ENCODE peak calls at places on chromosomes 13 and 19, in five cellular contexts. Y is IMR-90, V is GM12878, K is HepG2, F is K562. A is an unnamed sample.

GRCh38 chr13:31968473-31968872 is 63.1 kb upstream of the FRY start:
- DNase-seq in Y (no peak), K (no peak), V (no peak), F (no peak), A (no peak)

GRCh38 chr13:64782459-64782858 is 2447.7 kb downstream of the PCDH9 start:
- DNase-seq in F (no peak), K (no peak), V (no peak), Y (no peak), A (no peak)

GRCh38 chr19:4817467-4818277 is 13.8 kb downstream of the TICAM1 start:
- DNase-seq in F (peak), V (no peak), K (no peak), Y (no peak), A (no peak)

GRCh38 chr13:48493076-48493765 is 39.7 kb downstream of the RCBTB2 start:
- DNase-seq in Y (no peak), F (no peak), V (no peak), K (no peak), A (no peak)

GRCh38 chr13:95573226-95573625 is 20.7 kb downstream of the CLDN10 start:
- DNase-seq in K (no peak), Y (peak), V (no peak), F (no peak), A (no peak)

GRCh38 chr19:44710483-44710882 is 11.5 kb downstream of the CEACAM16 start:
- DNase-seq in K (no peak), Y (no peak), F (no peak), V (no peak), A (no peak)

GRCh38 chr13:108629353-108629752 is at the start of gene MYO16:
- DNase-seq in K (no peak), Y (no peak), F (no peak), V (no peak), A (no peak)

GRCh38 chr19:41265376-41266153 is 1.4 kb downstream of the HNRNPUL1 start:
- DNase-seq in K (peak), Y (peak), V (no peak), F (peak), A (peak)

GRCh38 chr13:92806215-92806614 is 420.4 kb upstream of the GPC6 start:
- DNase-seq in Y (no peak), K (no peak), F (no peak), V (no peak), A (no peak)

GRCh38 chr13:39326471-39326870 is 276.5 kb downstream of the LHFPL6 start:
- DNase-seq in F (no peak), V (no peak), Y (no peak), K (no peak), A (no peak)

GRCh38 chr19:46761418-46761831 is 15.2 kb upstream of the STRN4 start:
- DNase-seq in F (no peak), Y (peak), K (peak), V (no peak), A (no peak)

GRCh38 chr13:98810746-98811145 is 58.3 kb upstream of the SLC15A1 start:
- DNase-seq in K (no peak), F (no peak), V (no peak), Y (no peak), A (no peak)

GRCh38 chr13:42707003-42707402 is 74.4 kb upstream of the FAM216B start:
- DNase-seq in K (no peak), V (no peak), Y (peak), F (no peak), A (no peak)

GRCh38 chr19:29001006-29001921 is 211.7 kb downstream of the UQCRFS1 start:
- DNase-seq in F (no peak), Y (no peak), K (no peak), V (no peak), A (no peak)

GRCh38 chr13:95300625-95301134 is 571 bp downstream of the ABCC4 start:
- DNase-seq in V (no peak), F (peak), K (peak), Y (peak), A (peak)

GRCh38 chr13:23289917-23290357 is 109.2 kb downstream of the SGCG start:
- DNase-seq in K (no peak), V (no peak), Y (peak), F (no peak), A (peak)

GRCh38 chr19:993831-994393 is 6.3 kb upstream of the GRIN3B start:
- DNase-seq in F (no peak), Y (no peak), K (no peak), V (no peak), A (no peak)

GRCh38 chr13:113741101-113741731 is 17.8 kb upstream of the TMEM255B start:
- DNase-seq in V (no peak), F (no peak), Y (no peak), K (no peak), A (no peak)

GRCh38 chr13:30021611-30022010 is 171.2 kb upstream of the UBL3 start:
- DNase-seq in K (no peak), Y (peak), F (no peak), V (no peak), A (no peak)

GRCh38 chr13:51276684-51277083 is 54.5 kb downstream of the FAM124A start:
- DNase-seq in K (no peak), Y (no peak), F (no peak), V (no peak), A (no peak)

GRCh38 chr13:50123862-50124535 is 108.8 kb downstream of the KCNRG start:
- DNase-seq in Y (peak), F (peak), K (peak), V (no peak), A (no peak)

GRCh38 chr13:23268441-23268840 is 87.7 kb downstream of the SGCG start:
- DNase-seq in K (no peak), V (peak), F (no peak), Y (no peak), A (no peak)

GRCh38 chr19:43806848-43807247 is 4.6 kb upstream of the LYPD5 start:
- DNase-seq in V (no peak), F (no peak), Y (no peak), K (no peak), A (no peak)

GRCh38 chr13:109918179-109918651 is 131.8 kb upstream of the IRS2 start:
- DNase-seq in Y (peak), K (no peak), F (no peak), V (no peak), A (no peak)

GRCh38 chr13:64410654-64411053 is 2819.5 kb downstream of the PCDH9 start:
- DNase-seq in F (no peak), V (no peak), K (no peak), Y (no peak), A (no peak)

GRCh38 chr19:3544054-3544376 is 5.0 kb downstream of the TEKTIP1 start:
- DNase-seq in V (no peak), K (no peak), F (no peak), Y (no peak), A (no peak)

GRCh38 chr13:78910147-78910546 is 251.2 kb upstream of the OBI1 start:
- DNase-seq in F (no peak), V (no peak), K (no peak), Y (no peak), A (no peak)

GRCh38 chr13:49810825-49811526 is 18.5 kb upstream of the KPNA3 start:
- DNase-seq in F (no peak), V (no peak), K (peak), Y (peak), A (no peak)

GRCh38 chr19:29535984-29536508 is 10.3 kb downstream of the VSTM2B start:
- DNase-seq in K (no peak), Y (no peak), F (no peak), V (no peak), A (no peak)

DNA sequence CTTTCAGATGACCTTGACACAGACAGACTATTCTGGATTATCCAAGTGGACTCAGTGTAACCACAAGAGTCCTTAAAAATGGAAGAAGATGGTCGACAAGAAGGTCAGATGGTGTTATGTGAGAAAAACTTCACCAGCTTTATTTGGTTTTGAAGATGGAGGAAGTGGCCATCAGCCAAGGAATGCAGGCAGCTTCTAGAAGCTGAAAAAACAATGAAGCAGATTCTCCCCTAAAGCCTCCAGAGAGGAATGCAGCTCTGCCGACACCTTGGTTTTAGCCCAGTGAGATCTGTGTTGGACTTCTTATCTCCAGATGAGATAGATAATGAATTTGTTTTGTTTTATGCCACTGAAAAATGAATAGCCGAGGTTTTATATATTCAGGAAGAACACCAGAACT is 501.5 kb downstream of the DCT start:
- DNase-seq in Y (no peak), V (no peak), K (no peak), F (no peak), A (no peak)
- TF ChIP-seq MXI1 in Y (no peak), V (no peak), K (no peak), F (no peak), A (no peak)

GRCh38 chr19:16458391-16459128 is 13.2 kb downstream of the EPS15L1 start:
- DNase-seq in V (no peak), F (no peak), Y (no peak), K (peak), A (no peak)
- TF ChIP-seq MXI1 in V (no peak), F (no peak), Y (no peak), K (no peak), A (no peak)

GRCh38 chr19:35220315-35220921 is 8.1 kb downstream of the FAM187B start:
- DNase-seq in F (peak), V (no peak), K (no peak), Y (no peak), A (no peak)
- TF ChIP-seq MXI1 in F (no peak), V (no peak), K (no peak), Y (no peak), A (no peak)

GRCh38 chr13:33711441-33711840 is 106.5 kb upstream of the RFC3 start:
- DNase-seq in V (no peak), Y (no peak), K (no peak), F (no peak), A (no peak)
- TF ChIP-seq MXI1 in V (no peak), Y (no peak), K (no peak), F (no peak), A (no peak)

GRCh38 chr19:18104793-18105131 is 7.2 kb downstream of the MAST3 start:
- DNase-seq in V (no peak), F (no peak), K (no peak), Y (no peak), A (no peak)
- TF ChIP-seq MXI1 in V (no peak), F (no peak), K (no peak), Y (no peak), A (no peak)

DNA sequence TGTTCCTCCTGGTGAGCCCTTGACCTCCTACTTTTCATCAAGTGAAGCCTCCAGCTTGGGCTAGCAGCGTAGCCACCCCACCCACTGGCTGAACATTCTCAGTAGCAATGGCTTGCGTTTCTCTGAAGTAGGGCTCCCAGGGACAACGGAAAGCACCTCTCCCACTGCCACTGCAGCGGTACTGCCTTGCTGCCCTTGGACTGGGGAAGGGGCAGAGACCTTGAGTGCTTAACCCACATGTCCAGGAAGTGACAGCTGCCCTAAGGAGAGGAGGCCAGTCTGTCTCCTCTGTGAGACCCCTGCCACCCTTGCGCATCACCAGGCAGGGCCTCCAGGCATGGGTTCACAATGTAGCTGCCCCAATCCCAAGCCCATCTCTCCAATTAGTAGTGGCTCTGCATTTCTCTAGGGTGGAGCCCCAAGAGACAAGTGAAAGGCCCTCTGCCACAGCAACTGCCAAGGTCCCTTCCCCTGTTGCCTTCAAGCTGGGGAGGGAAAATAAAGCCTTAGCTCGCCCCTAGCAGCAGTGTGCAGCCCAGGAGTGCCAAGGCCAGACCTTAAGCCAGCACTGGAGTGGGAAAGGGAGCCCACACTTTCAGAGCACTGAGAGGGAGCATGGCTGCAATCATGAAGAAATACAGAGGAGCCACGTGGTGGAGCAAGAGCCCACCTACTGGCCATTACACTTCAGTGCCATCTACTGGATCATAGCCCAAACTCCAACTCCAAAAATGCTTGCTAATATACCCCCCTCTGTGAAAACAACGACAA is 175.9 kb upstream of the TRPC4 start:
- DNase-seq in V (no peak), F (peak), K (peak), Y (peak), A (peak)
- TF ChIP-seq MXI1 in V (no peak), F (no peak), K (no peak), Y (no peak), A (no peak)

GRCh38 chr13:66009241-66009640 is 1220.9 kb downstream of the PCDH9 start:
- DNase-seq in V (no peak), F (no peak), K (no peak), Y (no peak), A (no peak)

GRCh38 chr13:66014757-66015156 is 1215.4 kb downstream of the PCDH9 start:
- DNase-seq in Y (peak), F (no peak), V (no peak), K (no peak), A (no peak)
- TF ChIP-seq MXI1 in Y (no peak), F (no peak), V (no peak), K (no peak), A (no peak)

GRCh38 chr19:39499082-39499642 is 415 bp downstream of the DLL3 start:
- DNase-seq in Y (no peak), F (no peak), V (no peak), K (no peak), A (peak)

GRCh38 chr19:39498262-39499081 is at the start of gene DLL3:
- DNase-seq in F (peak), V (no peak), Y (peak), K (no peak), A (peak)

GRCh38 chr19:39496063-39496462 is 2.7 kb upstream of the DLL3 start:
- DNase-seq in Y (no peak), K (no peak), F (no peak), V (no peak), A (no peak)

GRCh38 chr19:39499932-39500331 is 1.2 kb downstream of the DLL3 start:
- DNase-seq in F (no peak), V (no peak), Y (no peak), K (no peak), A (no peak)

DNA sequence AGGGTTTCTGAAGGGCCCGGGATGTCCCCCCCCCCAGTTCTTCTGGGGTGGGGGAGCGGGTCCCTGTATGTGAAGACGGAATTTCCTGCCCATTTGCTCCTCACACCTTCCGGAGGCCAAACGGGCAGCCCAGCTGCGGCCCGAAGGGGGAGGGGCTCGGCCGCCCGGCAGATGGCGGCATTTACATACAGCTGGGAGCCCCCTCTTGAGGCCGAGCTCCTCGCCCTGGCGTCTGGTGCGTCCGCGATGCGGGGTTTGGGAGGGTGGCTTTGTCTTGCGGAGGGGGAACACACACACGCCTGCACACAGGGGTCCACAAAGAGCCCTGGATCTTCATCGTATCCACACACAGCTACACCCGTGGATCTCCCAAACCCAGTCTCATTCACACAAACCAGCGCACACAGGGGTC is 891 bp upstream of the DLL3 start:
- DNase-seq in Y (peak), V (no peak), F (peak), K (peak), A (peak)
- TF ChIP-seq MXI1 in Y (no peak), V (no peak), F (no peak), K (no peak), A (no peak)

GRCh38 chr19:39916236-39916635 is 18.2 kb downstream of the FCGBP start:
- DNase-seq in V (no peak), K (no peak), F (no peak), Y (no peak), A (no peak)

GRCh38 chr19:39916851-39917396 is 17.5 kb downstream of the FCGBP start:
- DNase-seq in F (no peak), Y (no peak), K (no peak), V (no peak), A (no peak)

GRCh38 chr19:39919976-39920375 is 14.5 kb downstream of the FCGBP start:
- DNase-seq in Y (no peak), F (no peak), V (no peak), K (no peak), A (no peak)

GRCh38 chr19:39917561-39918182 is 16.8 kb downstream of the FCGBP start:
- DNase-seq in V (no peak), F (no peak), Y (no peak), K (no peak), A (no peak)

DNA sequence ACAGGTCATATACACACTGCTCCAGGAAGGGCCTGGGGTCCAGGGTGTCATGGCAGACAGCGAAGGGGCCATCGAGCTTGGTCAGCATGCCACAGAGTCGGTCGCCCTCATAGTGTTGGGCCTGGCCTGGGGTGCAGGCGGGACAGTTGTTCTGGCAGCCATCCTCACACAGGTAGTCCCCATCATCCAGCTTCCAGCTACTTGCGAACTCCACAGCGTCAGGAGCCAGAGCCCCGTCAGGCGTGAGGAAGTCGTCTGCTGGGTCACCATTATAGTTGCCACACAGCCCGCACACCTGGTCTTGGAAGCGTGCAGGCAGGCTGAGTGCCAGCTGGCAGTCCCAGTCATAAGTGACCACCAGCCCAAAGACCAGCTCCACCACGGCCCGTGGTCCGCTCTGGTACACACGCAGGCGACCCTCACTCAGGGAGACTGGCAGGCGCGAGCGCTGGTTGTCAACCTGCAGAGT is 16.2 kb downstream of the FCGBP start:
- DNase-seq in F (no peak), V (no peak), Y (no peak), K (no peak), A (no peak)
- TF ChIP-seq MXI1 in F (no peak), V (no peak), Y (no peak), K (no peak), A (no peak)

GRCh38 chr13:26998265-26998664 is 173.3 kb downstream of the USP12 start:
- DNase-seq in K (no peak), Y (no peak), V (no peak), F (no peak), A (no peak)
- TF ChIP-seq MXI1 in K (no peak), Y (no peak), V (no peak), F (no peak), A (no peak)